ENCODE peak calls at places on chromosomes 6 and 20, in eight cellular contexts. H, R, D, M, W, B, C and T are unnamed samples.

GRCh38 chr20:3459881-3460307 is 10.9 kb upstream of the ATRN start:
- DNase-seq in B (no peak), H (no peak), C (no peak), W (no peak), R (no peak), D (no peak), M (no peak), T (no peak)

GRCh38 chr20:46151936-46152335 is 33.8 kb downstream of the CD40 start:
- DNase-seq in R (peak), B (no peak), C (peak), D (no peak), M (no peak), H (no peak), W (no peak), T (no peak)

GRCh38 chr6:108559097-108559883 is 1.4 kb upstream of the FOXO3 start:
- DNase-seq in M (peak), W (peak), C (peak), D (peak), H (peak), B (peak), R (peak), T (peak)

GRCh38 chr20:48794360-48794759 is 33.4 kb downstream of the PREX1 start:
- DNase-seq in B (no peak), W (no peak), M (no peak), H (no peak), R (peak), C (no peak), D (no peak), T (no peak)

GRCh38 chr20:46060301-46060881 is 29.4 kb downstream of the NCOA5 start:
- DNase-seq in R (peak), H (no peak), C (peak), B (peak), M (no peak), W (no peak), D (no peak), T (peak)

GRCh38 chr20:13771853-13772453 is 12.8 kb downstream of the ESF1 start:
- DNase-seq in M (no peak), D (peak), R (no peak), H (no peak), B (no peak), C (peak), W (no peak), T (peak)

GRCh38 chr6:131029661-131030297 is 33.3 kb downstream of the EPB41L2 start:
- DNase-seq in H (no peak), W (no peak), B (no peak), C (no peak), R (peak), M (no peak), D (peak), T (peak)

GRCh38 chr20:3403741-3404140 is 3.7 kb downstream of the DNAAF9 start:
- DNase-seq in R (no peak), H (no peak), B (no peak), D (no peak), C (no peak), W (no peak), M (no peak), T (no peak)

GRCh38 chr6:105282801-105283585 is 103.2 kb upstream of the POPDC3 start:
- DNase-seq in R (no peak), B (no peak), D (no peak), M (no peak), C (no peak), W (no peak), H (no peak), T (no peak)

GRCh38 chr20:10982692-10983091 is 308.9 kb upstream of the JAG1 start:
- DNase-seq in M (peak), C (no peak), H (no peak), W (peak), B (no peak), R (peak), D (peak), T (peak)

GRCh38 chr6:154071711-154072110 is 32.7 kb downstream of the OPRM1 start:
- DNase-seq in D (peak), B (no peak), W (no peak), C (no peak), H (no peak), M (no peak), R (no peak), T (no peak)

GRCh38 chr6:7561153-7561964 is 19.9 kb downstream of the DSP start:
- DNase-seq in R (no peak), H (no peak), C (no peak), D (no peak), B (no peak), M (no peak), W (no peak), T (peak)

GRCh38 chr6:142537612-142538478 is 236.0 kb downstream of the ADGRG6 start:
- DNase-seq in B (no peak), M (no peak), C (peak), R (peak), H (no peak), D (peak), W (no peak), T (peak)

GRCh38 chr20:32761831-32762753 is at the start of gene DNMT3B:
- DNase-seq in C (peak), B (peak), W (peak), M (peak), H (peak), D (peak), R (peak), T (peak)

GRCh38 chr6:73898599-73898998 is 202.6 kb downstream of the CD109 start:
- DNase-seq in R (no peak), B (no peak), H (no peak), M (no peak), W (no peak), C (no peak), D (peak), T (peak)

GRCh38 chr20:57539889-57540288 is 14.9 kb upstream of the CTCFL start:
- DNase-seq in B (no peak), D (no peak), W (no peak), R (no peak), H (no peak), M (no peak), C (no peak), T (no peak)

GRCh38 chr6:84424956-84425355 is 197.5 kb upstream of the CEP162 start:
- DNase-seq in W (no peak), C (no peak), H (no peak), B (no peak), D (no peak), M (no peak), R (no peak), T (no peak)

GRCh38 chr6:109491207-109491938 is 8.4 kb upstream of the ZBTB24 start:
- DNase-seq in R (no peak), B (no peak), C (no peak), H (peak), W (no peak), D (no peak), M (no peak), T (no peak)

GRCh38 chr6:148221580-148221979 is 121.1 kb upstream of the SASH1 start:
- DNase-seq in R (peak), M (no peak), B (no peak), D (no peak), C (no peak), H (no peak), W (no peak), T (no peak)

GRCh38 chr20:25341716-25342680 is 48.6 kb downstream of the ABHD12 start:
- DNase-seq in M (no peak), H (no peak), B (no peak), C (no peak), R (no peak), D (peak), W (no peak), T (peak)

GRCh38 chr20:62606551-62607201 is 35.6 kb upstream of the SLCO4A1 start:
- DNase-seq in R (no peak), M (peak), H (no peak), B (no peak), C (peak), W (peak), D (peak), T (peak)

GRCh38 chr20:62607366-62608217 is 34.7 kb upstream of the SLCO4A1 start:
- DNase-seq in B (no peak), D (no peak), W (no peak), C (no peak), H (no peak), M (peak), R (no peak), T (no peak)

GRCh38 chr20:62605236-62605948 is 36.9 kb upstream of the SLCO4A1 start:
- DNase-seq in C (no peak), W (no peak), B (no peak), R (no peak), D (no peak), H (no peak), M (peak), T (no peak)

GRCh38 chr20:62604796-62605195 is 37.5 kb upstream of the SLCO4A1 start:
- DNase-seq in R (no peak), W (no peak), M (peak), H (no peak), D (no peak), C (no peak), B (no peak), T (no peak)

GRCh38 chr20:62605996-62606395 is 36.3 kb upstream of the SLCO4A1 start:
- DNase-seq in H (no peak), C (peak), D (no peak), R (no peak), M (no peak), W (no peak), B (no peak), T (no peak)
- H3K4me3 ChIP-seq in H (no peak), C (peak), D (no peak), R (no peak), M (no peak), W (no peak), B (no peak), T (no peak)

GRCh38 chr6:26607434-26608230 is 10.9 kb downstream of the ABT1 start:
- DNase-seq in H (peak), D (peak), W (no peak), M (no peak), C (peak), R (peak), B (no peak), T (peak)
- H3K4me3 ChIP-seq in H (peak), D (peak), W (no peak), M (peak), C (peak), R (no peak), B (no peak), T (peak)

DNA sequence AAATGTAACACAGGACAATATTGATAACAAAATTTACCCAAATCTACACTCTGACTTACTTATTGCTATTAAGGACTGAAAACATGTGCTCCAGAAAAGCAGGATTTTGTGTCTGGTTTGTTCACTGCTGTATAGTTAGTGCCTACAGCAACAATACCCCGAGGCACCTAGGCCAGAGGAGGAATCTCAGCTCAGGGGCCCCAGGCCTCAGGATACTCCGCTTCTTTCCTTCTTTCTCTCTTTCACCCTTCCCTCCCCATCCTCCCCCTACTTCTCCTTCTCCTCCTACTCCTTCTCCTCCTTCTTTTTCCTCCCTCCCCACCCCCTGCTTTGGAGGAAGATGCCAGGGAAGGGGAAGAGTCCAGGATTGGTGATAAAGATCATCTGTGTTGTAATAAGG is 985 bp upstream of the VNN2 start:
- DNase-seq in W (no peak), M (no peak), B (no peak), C (no peak), H (no peak), D (no peak), R (no peak), T (no peak)
- H3K4me3 ChIP-seq in W (no peak), M (no peak), B (no peak), C (peak), H (no peak), D (no peak), R (no peak), T (no peak)

GRCh38 chr6:53358440-53359087 is 9.8 kb upstream of the ELOVL5 start:
- DNase-seq in C (peak), D (no peak), H (no peak), R (no peak), B (no peak), M (no peak), W (peak), T (no peak)
- H3K4me3 ChIP-seq in C (peak), D (peak), H (peak), R (peak), B (peak), M (peak), W (peak), T (peak)

DNA sequence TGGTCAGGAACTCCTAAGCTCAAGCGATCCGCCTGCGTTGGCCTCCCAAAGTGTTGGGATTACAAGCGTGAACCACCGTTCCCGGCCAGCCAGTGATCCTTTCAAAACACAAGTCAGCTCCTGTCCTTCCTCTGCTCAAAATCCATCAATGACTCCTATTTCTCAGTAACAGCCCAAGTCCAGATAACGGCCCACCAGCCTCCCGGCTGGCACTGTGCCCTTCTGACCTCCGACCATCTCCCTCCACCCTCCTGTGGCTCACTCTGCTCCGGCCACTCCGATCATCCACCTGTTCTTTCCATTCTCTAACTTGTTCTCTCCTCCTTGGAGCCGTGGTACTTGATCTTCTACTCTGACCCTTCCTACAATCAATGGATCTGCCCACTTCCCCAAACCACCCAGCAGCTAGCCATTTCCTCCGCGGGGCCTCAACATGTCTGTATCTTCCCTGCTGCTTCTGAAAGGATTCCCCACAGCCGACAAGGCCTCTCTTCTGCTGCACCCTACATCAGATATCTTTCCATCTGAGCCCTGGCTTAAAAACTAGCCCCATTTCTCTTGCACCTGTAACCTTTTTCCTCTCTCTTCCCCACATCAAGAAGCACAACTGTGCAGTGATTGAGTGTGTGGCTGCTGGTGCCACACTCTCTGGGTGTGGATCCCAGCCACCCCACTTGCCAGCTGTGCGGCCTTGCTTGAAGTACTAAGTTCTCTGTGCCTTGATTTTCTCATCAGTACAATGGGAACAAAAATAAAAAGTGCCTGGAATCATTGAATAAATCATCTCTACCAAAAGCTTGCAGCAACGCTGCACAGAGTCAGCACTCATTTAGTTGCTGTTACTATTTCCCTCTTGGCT is 6.1 kb upstream of the ZMYND8 start:
- DNase-seq in C (no peak), D (no peak), H (no peak), B (no peak), R (no peak), M (peak), W (no peak), T (no peak)
- H3K4me3 ChIP-seq in C (no peak), D (no peak), H (no peak), B (no peak), R (no peak), M (no peak), W (no peak), T (no peak)

GRCh38 chr20:15772826-15773225 is 800.4 kb downstream of the KIF16B start:
- DNase-seq in C (no peak), W (no peak), B (no peak), M (no peak), D (no peak), H (no peak), R (no peak), T (no peak)

GRCh38 chr20:15776773-15777172 is 796.5 kb downstream of the KIF16B start:
- DNase-seq in W (no peak), B (no peak), M (no peak), R (no peak), C (no peak), D (no peak), H (no peak), T (no peak)
- H3K4me3 ChIP-seq in W (no peak), B (no peak), M (no peak), R (no peak), C (no peak), D (no peak), H (no peak), T (no peak)

DNA sequence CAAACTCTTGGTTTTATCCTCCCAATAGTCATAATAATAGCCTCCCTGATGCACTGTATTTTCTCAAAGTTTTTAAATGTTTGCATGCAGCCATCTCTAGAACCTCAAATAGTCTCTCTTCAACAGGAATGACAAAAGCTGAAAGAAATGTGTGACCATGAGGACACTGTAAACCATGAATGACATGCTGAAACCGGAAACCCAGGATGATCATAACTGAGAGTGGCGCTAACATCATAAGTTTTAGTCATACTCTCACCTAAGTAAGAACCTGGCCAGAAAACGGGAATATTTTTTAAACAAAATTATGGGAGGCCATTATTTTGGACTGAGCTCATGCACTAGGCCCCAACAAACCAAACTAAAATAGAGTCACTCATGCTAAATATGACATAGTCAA is 278.4 kb upstream of the STXBP5 start:
- DNase-seq in D (no peak), C (no peak), H (no peak), M (no peak), R (no peak), W (no peak), B (no peak), T (no peak)
- H3K4me3 ChIP-seq in D (no peak), C (no peak), H (no peak), M (no peak), R (no peak), W (no peak), B (no peak), T (no peak)

DNA sequence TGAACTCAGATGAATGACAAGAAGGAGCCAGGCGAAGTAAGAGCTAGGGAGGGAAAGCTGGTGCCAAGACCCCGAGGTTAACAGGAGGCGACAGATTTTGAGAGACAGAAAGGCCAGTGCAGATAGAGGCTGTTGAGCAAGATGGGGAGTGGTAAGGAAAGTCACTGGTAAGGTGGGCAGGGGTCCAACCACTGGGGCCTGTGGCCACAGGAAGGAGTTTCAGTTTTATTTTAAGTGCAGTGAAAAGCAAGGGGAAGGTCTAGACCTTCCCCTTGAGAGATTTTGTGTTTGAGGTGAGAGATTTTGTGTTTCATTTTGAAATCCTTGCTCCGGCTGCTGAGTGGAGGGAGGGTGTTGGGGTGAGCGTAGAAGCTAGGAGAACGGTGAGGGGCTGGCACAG is 41.8 kb upstream of the APCDD1L start:
- DNase-seq in W (no peak), D (no peak), H (no peak), B (no peak), C (no peak), M (no peak), R (no peak), T (no peak)
- H3K4me3 ChIP-seq in W (no peak), D (no peak), H (no peak), B (no peak), C (no peak), M (no peak), R (no peak), T (no peak)